ENCODE peak calls at places on chromosomes 3 and 15, in five cellular contexts. One of them, this sample, is unnamed.

GRCh38 chr3:104920512-104920911 is 446.2 kb upstream of the ALCAM start:
- DNase-seq in DMS153: no peak
- DNase-seq in body of pancreas: no peak
- DNase-seq in amniotic epithelial cell: no peak
- DNase-seq in stimulated activated CD8-positive, alpha-beta memory T cell treated with anti-CD3 and anti-CD28 coated beads, Interleukin-2, amount 100 ng/mL, for 48 hours: no peak
- DNase-seq in this sample: no peak

GRCh38 chr3:8509961-8510360 is 8.3 kb downstream of the LMCD1 start:
- DNase-seq in DMS153: no peak
- DNase-seq in body of pancreas: no peak
- DNase-seq in amniotic epithelial cell: peak; percentile 95
- DNase-seq in stimulated activated CD8-positive, alpha-beta memory T cell treated with anti-CD3 and anti-CD28 coated beads, Interleukin-2, amount 100 ng/mL, for 48 hours: no peak
- DNase-seq in this sample: no peak

GRCh38 chr3:115293321-115293720 is 146.2 kb upstream of the ZBTB20 start:
- DNase-seq in DMS153: no peak
- DNase-seq in body of pancreas: no peak
- DNase-seq in amniotic epithelial cell: no peak
- DNase-seq in stimulated activated CD8-positive, alpha-beta memory T cell treated with anti-CD3 and anti-CD28 coated beads, Interleukin-2, amount 100 ng/mL, for 48 hours: no peak
- DNase-seq in this sample: no peak

GRCh38 chr15:48993411-48993810 is 29.7 kb upstream of the SHC4 start:
- DNase-seq in DMS153: no peak
- DNase-seq in body of pancreas: no peak
- DNase-seq in amniotic epithelial cell: no peak
- DNase-seq in stimulated activated CD8-positive, alpha-beta memory T cell treated with anti-CD3 and anti-CD28 coated beads, Interleukin-2, amount 100 ng/mL, for 48 hours: no peak
- DNase-seq in this sample: no peak

GRCh38 chr3:74631341-74631740 is 16.9 kb upstream of the CNTN3 start:
- DNase-seq in DMS153: no peak
- DNase-seq in body of pancreas: no peak
- DNase-seq in amniotic epithelial cell: no peak
- DNase-seq in stimulated activated CD8-positive, alpha-beta memory T cell treated with anti-CD3 and anti-CD28 coated beads, Interleukin-2, amount 100 ng/mL, for 48 hours: no peak
- DNase-seq in this sample: no peak

GRCh38 chr3:127819656-127820055 is 2.7 kb downstream of the MGLL start:
- DNase-seq in DMS153: no peak
- DNase-seq in body of pancreas: no peak
- DNase-seq in amniotic epithelial cell: no peak
- DNase-seq in stimulated activated CD8-positive, alpha-beta memory T cell treated with anti-CD3 and anti-CD28 coated beads, Interleukin-2, amount 100 ng/mL, for 48 hours: no peak
- DNase-seq in this sample: no peak

GRCh38 chr15:69234676-69235075 is 64.0 kb upstream of the PAQR5 start:
- DNase-seq in DMS153: no peak
- DNase-seq in body of pancreas: no peak
- DNase-seq in amniotic epithelial cell: no peak
- DNase-seq in stimulated activated CD8-positive, alpha-beta memory T cell treated with anti-CD3 and anti-CD28 coated beads, Interleukin-2, amount 100 ng/mL, for 48 hours: no peak
- DNase-seq in this sample: no peak

GRCh38 chr3:23203651-23204111 is 554 bp downstream of the UBE2E2 start:
- DNase-seq in DMS153: no peak
- DNase-seq in body of pancreas: peak; percentile 29
- DNase-seq in amniotic epithelial cell: peak; percentile 5
- DNase-seq in stimulated activated CD8-positive, alpha-beta memory T cell treated with anti-CD3 and anti-CD28 coated beads, Interleukin-2, amount 100 ng/mL, for 48 hours: peak; percentile 3
- DNase-seq in this sample: peak; percentile 49

GRCh38 chr3:28951773-28952556 is 328.9 kb upstream of the RBMS3 start:
- DNase-seq in DMS153: no peak
- DNase-seq in body of pancreas: no peak
- DNase-seq in amniotic epithelial cell: no peak
- DNase-seq in stimulated activated CD8-positive, alpha-beta memory T cell treated with anti-CD3 and anti-CD28 coated beads, Interleukin-2, amount 100 ng/mL, for 48 hours: no peak
- DNase-seq in this sample: no peak

GRCh38 chr15:92882697-92883642 is 17.2 kb upstream of the CHD2 start:
- DNase-seq in DMS153: no peak
- DNase-seq in body of pancreas: peak; percentile 53
- DNase-seq in amniotic epithelial cell: no peak
- DNase-seq in stimulated activated CD8-positive, alpha-beta memory T cell treated with anti-CD3 and anti-CD28 coated beads, Interleukin-2, amount 100 ng/mL, for 48 hours: no peak
- DNase-seq in this sample: no peak

GRCh38 chr3:168213920-168214319 is 118.2 kb upstream of the GOLIM4 start:
- DNase-seq in DMS153: no peak
- DNase-seq in body of pancreas: no peak
- DNase-seq in amniotic epithelial cell: no peak
- DNase-seq in stimulated activated CD8-positive, alpha-beta memory T cell treated with anti-CD3 and anti-CD28 coated beads, Interleukin-2, amount 100 ng/mL, for 48 hours: no peak
- DNase-seq in this sample: no peak

GRCh38 chr3:71251156-71251775 is 332.3 kb downstream of the FOXP1 start:
- DNase-seq in DMS153: no peak
- DNase-seq in body of pancreas: no peak
- DNase-seq in amniotic epithelial cell: peak; percentile 99
- DNase-seq in stimulated activated CD8-positive, alpha-beta memory T cell treated with anti-CD3 and anti-CD28 coated beads, Interleukin-2, amount 100 ng/mL, for 48 hours: no peak
- DNase-seq in this sample: no peak

GRCh38 chr15:73873889-73874511 is 636 bp downstream of the TBC1D21 start:
- DNase-seq in DMS153: no peak
- DNase-seq in body of pancreas: peak; percentile 58
- DNase-seq in amniotic epithelial cell: peak; percentile 63
- DNase-seq in stimulated activated CD8-positive, alpha-beta memory T cell treated with anti-CD3 and anti-CD28 coated beads, Interleukin-2, amount 100 ng/mL, for 48 hours: no peak
- DNase-seq in this sample: peak; percentile 64

GRCh38 chr3:129181834-129182233 is 1.9 kb downstream of the CNBP start:
- DNase-seq in DMS153: no peak
- DNase-seq in body of pancreas: no peak
- DNase-seq in amniotic epithelial cell: no peak
- DNase-seq in stimulated activated CD8-positive, alpha-beta memory T cell treated with anti-CD3 and anti-CD28 coated beads, Interleukin-2, amount 100 ng/mL, for 48 hours: no peak
- DNase-seq in this sample: no peak

This sample was measured in testis.